ENCODE peak calls at places on chromosomes 3 and 15, in nine cellular contexts. One of them, this sample, is unnamed. For H3K36me3, the result is how much of the 10 kb centered on the place peaks cover.

GRCh38 chr3:48130321-48130881 is 57.8 kb downstream of the CDC25A start:
- DNase-seq in heart right ventricle: peak
- DNase-seq in Peyer's patch: peak
- DNase-seq in pancreas: peak
- DNase-seq in upper lobe of right lung: peak
- DNase-seq in kidney epithelial cell: peak
- DNase-seq in SJSA1: peak
- DNase-seq in mucosa of descending colon: peak
- DNase-seq in ovary: peak
- DNase-seq in this sample: peak

GRCh38 chr3:4971838-4972237 is 7.4 kb upstream of the BHLHE40 start:
- DNase-seq in kidney epithelial cell: no peak
- DNase-seq in upper lobe of right lung: no peak
- DNase-seq in heart right ventricle: no peak
- DNase-seq in SJSA1: no peak
- DNase-seq in ovary: no peak
- DNase-seq in pancreas: no peak
- DNase-seq in mucosa of descending colon: no peak
- DNase-seq in Peyer's patch: no peak
- DNase-seq in this sample: no peak

GRCh38 chr3:23383875-23384274 is 180.7 kb downstream of the UBE2E2 start:
- DNase-seq in Peyer's patch: no peak
- DNase-seq in SJSA1: no peak
- DNase-seq in mucosa of descending colon: no peak
- DNase-seq in upper lobe of right lung: no peak
- DNase-seq in heart right ventricle: no peak
- DNase-seq in kidney epithelial cell: no peak
- DNase-seq in pancreas: no peak
- DNase-seq in ovary: no peak
- DNase-seq in this sample: no peak

GRCh38 chr3:187044206-187044605 is 95.1 kb downstream of the RPL39L start:
- DNase-seq in mucosa of descending colon: peak
- DNase-seq in upper lobe of right lung: no peak
- DNase-seq in ovary: no peak
- DNase-seq in kidney epithelial cell: no peak
- DNase-seq in Peyer's patch: no peak
- DNase-seq in heart right ventricle: no peak
- DNase-seq in pancreas: no peak
- DNase-seq in SJSA1: no peak
- DNase-seq in this sample: no peak

GRCh38 chr15:71934446-71934845 is 124.1 kb downstream of the NR2E3 start:
- DNase-seq in upper lobe of right lung: no peak
- DNase-seq in ovary: no peak
- DNase-seq in Peyer's patch: no peak
- DNase-seq in pancreas: no peak
- DNase-seq in kidney epithelial cell: no peak
- DNase-seq in heart right ventricle: no peak
- DNase-seq in SJSA1: no peak
- DNase-seq in mucosa of descending colon: no peak
- DNase-seq in this sample: no peak

GRCh38 chr15:77384086-77384485 is 35.8 kb downstream of the PEAK1 start:
- DNase-seq in mucosa of descending colon: no peak
- DNase-seq in heart right ventricle: no peak
- DNase-seq in pancreas: no peak
- DNase-seq in upper lobe of right lung: no peak
- DNase-seq in SJSA1: no peak
- DNase-seq in Peyer's patch: no peak
- DNase-seq in kidney epithelial cell: no peak
- DNase-seq in ovary: no peak
- DNase-seq in this sample: no peak

GRCh38 chr3:43792904-43793303 is 102.2 kb downstream of the ABHD5 start:
- DNase-seq in ovary: no peak
- DNase-seq in kidney epithelial cell: no peak
- DNase-seq in Peyer's patch: no peak
- DNase-seq in pancreas: no peak
- DNase-seq in mucosa of descending colon: no peak
- DNase-seq in upper lobe of right lung: no peak
- DNase-seq in SJSA1: no peak
- DNase-seq in heart right ventricle: no peak
- DNase-seq in this sample: no peak

GRCh38 chr3:50267280-50267913 is 1.6 kb upstream of the SEMA3B start:
- DNase-seq in Peyer's patch: peak
- DNase-seq in upper lobe of right lung: peak
- DNase-seq in SJSA1: no peak
- DNase-seq in pancreas: peak
- DNase-seq in heart right ventricle: peak
- DNase-seq in kidney epithelial cell: no peak
- DNase-seq in mucosa of descending colon: peak
- DNase-seq in ovary: peak
- DNase-seq in this sample: peak

GRCh38 chr3:191959876-191960418 is 499.0 kb downstream of the PYDC2 start:
- DNase-seq in upper lobe of right lung: no peak
- DNase-seq in Peyer's patch: no peak
- DNase-seq in kidney epithelial cell: peak
- DNase-seq in heart right ventricle: no peak
- DNase-seq in SJSA1: no peak
- DNase-seq in mucosa of descending colon: no peak
- DNase-seq in ovary: no peak
- DNase-seq in pancreas: no peak
- DNase-seq in this sample: no peak

GRCh38 chr15:70356062-70356860 is 258.5 kb upstream of the TLE3 start:
- DNase-seq in ovary: no peak
- DNase-seq in mucosa of descending colon: no peak
- DNase-seq in SJSA1: no peak
- DNase-seq in heart right ventricle: no peak
- DNase-seq in pancreas: no peak
- DNase-seq in kidney epithelial cell: no peak
- DNase-seq in upper lobe of right lung: peak
- DNase-seq in Peyer's patch: no peak
- DNase-seq in this sample: no peak

GRCh38 chr3:152277198-152277597 is 8.5 kb downstream of the MBNL1 start:
- DNase-seq in Peyer's patch: no peak
- DNase-seq in mucosa of descending colon: no peak
- DNase-seq in heart right ventricle: no peak
- DNase-seq in pancreas: no peak
- DNase-seq in SJSA1: no peak
- DNase-seq in upper lobe of right lung: no peak
- DNase-seq in ovary: no peak
- DNase-seq in kidney epithelial cell: no peak
- DNase-seq in this sample: no peak

GRCh38 chr3:16148783-16149182 is 25.7 kb upstream of the GALNT15 start:
- DNase-seq in ovary: peak
- DNase-seq in mucosa of descending colon: peak
- DNase-seq in upper lobe of right lung: no peak
- DNase-seq in SJSA1: peak
- DNase-seq in heart right ventricle: peak
- DNase-seq in kidney epithelial cell: no peak
- DNase-seq in Peyer's patch: no peak
- DNase-seq in pancreas: no peak
- DNase-seq in this sample: no peak

GRCh38 chr3:4988815-4989648 is 9.8 kb downstream of the BHLHE40 start:
- DNase-seq in ovary: no peak
- DNase-seq in mucosa of descending colon: peak
- DNase-seq in kidney epithelial cell: no peak
- DNase-seq in heart right ventricle: no peak
- DNase-seq in upper lobe of right lung: no peak
- DNase-seq in SJSA1: no peak
- DNase-seq in Peyer's patch: no peak
- DNase-seq in pancreas: peak
- DNase-seq in this sample: peak

GRCh38 chr3:71109977-71110285 is 473.6 kb downstream of the FOXP1 start:
- DNase-seq in upper lobe of right lung: no peak
- DNase-seq in SJSA1: no peak
- DNase-seq in Peyer's patch: no peak
- DNase-seq in heart right ventricle: no peak
- DNase-seq in ovary: no peak
- DNase-seq in kidney epithelial cell: no peak
- DNase-seq in pancreas: no peak
- DNase-seq in mucosa of descending colon: no peak
- DNase-seq in this sample: no peak

GRCh38 chr3:71107926-71108325 is 475.6 kb downstream of the FOXP1 start:
- DNase-seq in heart right ventricle: no peak
- DNase-seq in ovary: no peak
- DNase-seq in pancreas: no peak
- DNase-seq in mucosa of descending colon: no peak
- DNase-seq in SJSA1: no peak
- DNase-seq in kidney epithelial cell: no peak
- DNase-seq in upper lobe of right lung: no peak
- DNase-seq in Peyer's patch: no peak
- DNase-seq in this sample: no peak

GRCh38 chr3:71111784-71112440 is 471.6 kb downstream of the FOXP1 start:
- DNase-seq in Peyer's patch: no peak
- DNase-seq in SJSA1: peak
- DNase-seq in ovary: no peak
- DNase-seq in mucosa of descending colon: no peak
- DNase-seq in upper lobe of right lung: no peak
- DNase-seq in heart right ventricle: no peak
- DNase-seq in kidney epithelial cell: no peak
- DNase-seq in pancreas: no peak
- DNase-seq in this sample: no peak

GRCh38 chr3:71110531-71111222 is 472.9 kb downstream of the FOXP1 start:
- DNase-seq in kidney epithelial cell: no peak
- DNase-seq in Peyer's patch: no peak
- DNase-seq in upper lobe of right lung: no peak
- DNase-seq in ovary: no peak
- DNase-seq in SJSA1: no peak
- DNase-seq in mucosa of descending colon: no peak
- DNase-seq in heart right ventricle: no peak
- DNase-seq in pancreas: no peak
- DNase-seq in this sample: no peak

DNA sequence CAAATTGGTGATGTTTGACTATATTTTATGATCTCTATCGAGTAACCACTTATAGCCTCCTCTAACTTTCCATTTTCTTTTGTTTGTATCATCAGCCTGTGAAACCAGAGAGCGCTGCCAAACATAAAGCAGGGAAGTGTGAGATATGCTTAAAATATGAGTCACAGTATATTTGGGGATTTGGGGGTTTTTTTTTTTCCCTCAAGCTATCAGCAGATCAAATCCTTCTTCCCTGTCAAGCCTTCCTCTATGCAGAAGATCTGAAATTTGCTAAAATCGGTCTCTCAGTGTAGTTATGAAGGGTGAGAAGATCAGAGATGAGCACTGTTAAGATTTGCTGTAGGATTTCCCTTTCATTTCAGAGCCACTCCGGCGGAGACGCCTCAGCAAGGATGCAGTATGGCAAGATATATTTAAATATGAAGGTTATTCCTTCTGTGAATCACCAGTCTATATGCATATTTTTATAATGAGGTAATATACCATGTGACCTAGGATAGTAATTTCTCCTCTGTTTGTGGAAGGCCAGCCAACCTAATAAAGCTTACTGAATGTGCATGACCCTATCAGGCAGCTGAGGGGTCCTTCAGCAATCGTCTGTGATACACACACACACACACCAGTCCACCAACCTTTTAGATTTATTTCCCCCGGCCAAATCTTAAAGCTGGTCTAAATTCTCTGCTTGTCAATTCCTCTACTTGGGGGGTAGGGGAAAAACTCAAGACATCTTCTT is 474.1 kb downstream of the FOXP1 start:
- DNase-seq in Peyer's patch: no peak
- DNase-seq in heart right ventricle: no peak
- DNase-seq in mucosa of descending colon: no peak
- DNase-seq in upper lobe of right lung: no peak
- DNase-seq in ovary: no peak
- DNase-seq in pancreas: no peak
- DNase-seq in kidney epithelial cell: no peak
- DNase-seq in SJSA1: peak
- DNase-seq in this sample: peak
- H3K36me3 ChIP-seq in Peyer's patch: under half
- H3K36me3 ChIP-seq in heart right ventricle: under half
- H3K36me3 ChIP-seq in mucosa of descending colon: under half
- H3K36me3 ChIP-seq in upper lobe of right lung: under half
- H3K36me3 ChIP-seq in ovary: under half
- H3K36me3 ChIP-seq in pancreas: under half
- H3K36me3 ChIP-seq in kidney epithelial cell: under half
- H3K36me3 ChIP-seq in SJSA1: under half
- H3K36me3 ChIP-seq in this sample: under half

DNA sequence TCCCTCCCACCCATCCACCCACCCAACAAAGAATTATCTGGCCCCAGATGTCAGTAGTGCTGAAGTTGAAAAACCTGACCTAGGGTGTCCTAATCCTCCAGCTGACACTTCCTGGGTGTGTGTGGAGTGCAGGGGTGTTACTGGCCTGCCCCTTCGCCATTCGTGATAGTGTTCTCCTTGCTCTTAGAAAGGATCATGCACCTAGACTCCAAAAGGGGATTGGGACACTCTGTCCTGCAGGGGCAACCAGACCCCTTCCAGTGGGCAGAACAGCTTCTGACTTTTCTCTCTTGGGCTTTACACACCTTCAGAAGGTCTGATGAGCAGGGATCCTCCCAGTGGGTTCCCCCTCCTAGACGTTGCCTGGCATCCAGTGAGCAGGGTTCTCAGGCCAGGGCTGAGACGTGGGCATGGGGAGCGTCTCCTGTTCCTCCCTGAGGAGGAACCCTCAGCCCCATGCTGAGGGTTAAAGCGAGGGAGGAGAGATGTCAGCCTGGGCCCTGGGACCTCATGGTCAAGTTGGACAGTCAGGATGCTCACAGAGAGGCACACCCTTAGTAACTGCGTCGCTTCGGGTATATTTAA is 75.0 kb downstream of the AAGAB start:
- DNase-seq in SJSA1: no peak
- DNase-seq in heart right ventricle: no peak
- DNase-seq in pancreas: no peak
- DNase-seq in ovary: no peak
- DNase-seq in mucosa of descending colon: no peak
- DNase-seq in upper lobe of right lung: no peak
- DNase-seq in Peyer's patch: no peak
- DNase-seq in kidney epithelial cell: no peak
- DNase-seq in this sample: no peak
- H3K36me3 ChIP-seq in SJSA1: half or more
- H3K36me3 ChIP-seq in heart right ventricle: under half
- H3K36me3 ChIP-seq in pancreas: under half
- H3K36me3 ChIP-seq in ovary: under half
- H3K36me3 ChIP-seq in mucosa of descending colon: under half
- H3K36me3 ChIP-seq in upper lobe of right lung: under half
- H3K36me3 ChIP-seq in Peyer's patch: half or more
- H3K36me3 ChIP-seq in kidney epithelial cell: under half
- H3K36me3 ChIP-seq in this sample: under half

GRCh38 chr3:120331071-120331470 is 18.1 kb downstream of the LRRC58 start:
- DNase-seq in mucosa of descending colon: no peak
- DNase-seq in upper lobe of right lung: no peak
- DNase-seq in ovary: no peak
- DNase-seq in SJSA1: no peak
- DNase-seq in Peyer's patch: no peak
- DNase-seq in kidney epithelial cell: no peak
- DNase-seq in pancreas: no peak
- DNase-seq in heart right ventricle: no peak
- DNase-seq in this sample: no peak
- H3K36me3 ChIP-seq in mucosa of descending colon: under half
- H3K36me3 ChIP-seq in upper lobe of right lung: half or more
- H3K36me3 ChIP-seq in ovary: under half
- H3K36me3 ChIP-seq in SJSA1: under half
- H3K36me3 ChIP-seq in Peyer's patch: half or more
- H3K36me3 ChIP-seq in kidney epithelial cell: under half
- H3K36me3 ChIP-seq in pancreas: under half
- H3K36me3 ChIP-seq in heart right ventricle: under half
- H3K36me3 ChIP-seq in this sample: half or more

DNA sequence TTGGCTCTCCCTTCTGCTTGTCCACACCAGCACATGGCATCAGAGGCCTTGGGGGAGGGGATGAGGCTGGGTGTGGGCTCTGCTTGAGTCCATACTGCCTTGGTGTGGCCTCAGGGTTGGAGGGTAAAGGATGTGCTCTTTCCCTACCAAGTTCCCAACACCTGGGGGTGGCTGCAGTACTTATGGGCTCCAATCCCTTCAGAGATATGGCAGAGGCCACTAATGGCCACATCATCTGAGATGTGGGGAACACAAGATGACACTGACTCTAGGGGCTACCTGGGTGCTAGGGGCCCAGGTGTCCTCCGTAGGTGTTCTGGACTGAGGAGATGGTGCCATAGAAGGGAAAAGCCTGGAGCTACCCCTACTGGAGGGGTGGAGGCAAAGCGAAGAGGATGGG is 6.9 kb downstream of the CXCR6 start:
- DNase-seq in kidney epithelial cell: no peak
- DNase-seq in pancreas: no peak
- DNase-seq in upper lobe of right lung: no peak
- DNase-seq in Peyer's patch: no peak
- DNase-seq in SJSA1: no peak
- DNase-seq in ovary: no peak
- DNase-seq in mucosa of descending colon: no peak
- DNase-seq in heart right ventricle: no peak
- DNase-seq in this sample: no peak
- H3K36me3 ChIP-seq in kidney epithelial cell: under half
- H3K36me3 ChIP-seq in pancreas: half or more
- H3K36me3 ChIP-seq in upper lobe of right lung: half or more
- H3K36me3 ChIP-seq in Peyer's patch: half or more
- H3K36me3 ChIP-seq in SJSA1: under half
- H3K36me3 ChIP-seq in ovary: under half
- H3K36me3 ChIP-seq in mucosa of descending colon: under half
- H3K36me3 ChIP-seq in heart right ventricle: under half
- H3K36me3 ChIP-seq in this sample: under half

This sample was measured in SJCRH30.